ENCODE peak calls at places on chromosomes 12 and 14, in six cellular contexts. L is IMR-90, V is K562, S is HEK293T, Z is HepG2, F is GM12878. M is an unnamed sample.

GRCh38 chr14:79044894-79045624 is 874.9 kb downstream of the NRXN3 start:
- DNase-seq in L (peak), V (no peak), S (no peak), Z (no peak), F (no peak), M (peak)

GRCh38 chr12:80707830-80708534 is 548 bp downstream of the MYF6 start:
- DNase-seq in L (no peak), V (no peak), S (no peak), Z (no peak), F (no peak), M (no peak)

GRCh38 chr12:46508651-46509050 is 136.1 kb upstream of the SLC38A2 start:
- DNase-seq in L (no peak), V (no peak), S (no peak), Z (no peak), F (no peak), M (no peak)

GRCh38 chr14:94779713-94780112 is 9.8 kb upstream of the GSC start:
- DNase-seq in L (no peak), V (no peak), S (no peak), Z (no peak), F (no peak), M (no peak)

GRCh38 chr14:68308695-68309094 is 484.2 kb downstream of the ZFP36L1 start:
- DNase-seq in L (no peak), V (no peak), S (no peak), Z (no peak), F (no peak), M (no peak)

GRCh38 chr14:103094406-103095209 is at the start of gene EXOC3L4:
- DNase-seq in L (peak), V (no peak), S (no peak), Z (peak), F (no peak), M (no peak)

GRCh38 chr12:53758081-53758769 is 6.4 kb upstream of the CISTR start:
- DNase-seq in L (no peak), V (no peak), S (no peak), Z (no peak), F (no peak), M (no peak)

GRCh38 chr12:70648191-70648590 is 11.0 kb upstream of the PTPRB start:
- DNase-seq in L (peak), V (no peak), S (no peak), Z (no peak), F (no peak), M (no peak)

GRCh38 chr12:56288705-56289387 is 11.3 kb downstream of the CS start:
- DNase-seq in L (no peak), V (no peak), S (no peak), Z (no peak), F (no peak), M (no peak)

GRCh38 chr14:54703082-54703481 is 136.2 kb downstream of the SAMD4A start:
- DNase-seq in L (no peak), V (no peak), S (no peak), Z (no peak), F (no peak), M (no peak)

GRCh38 chr14:58677525-58677924 is 39.8 kb downstream of the DACT1 start:
- DNase-seq in L (no peak), V (no peak), S (no peak), Z (no peak), F (no peak), M (no peak)

GRCh38 chr14:93706360-93706955 is 81.8 kb downstream of the PRIMA1 start:
- DNase-seq in L (no peak), V (no peak), S (peak), Z (no peak), F (no peak), M (no peak)

GRCh38 chr14:64910847-64911495 is 3.3 kb upstream of the CHURC1 start:
- DNase-seq in L (peak), V (no peak), S (peak), Z (peak), F (no peak), M (peak)

GRCh38 chr12:1878695-1879094 is 39.8 kb downstream of the CACNA2D4 start:
- DNase-seq in L (no peak), V (no peak), S (peak), Z (no peak), F (no peak), M (no peak)

GRCh38 chr12:83461326-83461985 is 774.8 kb downstream of the TMTC2 start:
- DNase-seq in L (no peak), V (no peak), S (no peak), Z (no peak), F (no peak), M (no peak)

GRCh38 chr12:64782181-64782580 is 23.0 kb upstream of the GNS start:
- DNase-seq in L (no peak), V (no peak), S (no peak), Z (no peak), F (no peak), M (no peak)

GRCh38 chr12:122834921-122835692 is at the start of gene HIP1R:
- DNase-seq in L (no peak), V (peak), S (peak), Z (no peak), F (no peak), M (peak)

GRCh38 chr14:47227051-47227600 is 448.3 kb downstream of the MDGA2 start:
- DNase-seq in L (no peak), V (no peak), S (no peak), Z (no peak), F (no peak), M (no peak)

GRCh38 chr14:89675590-89675989 is 258.6 kb upstream of the FOXN3 start:
- DNase-seq in L (no peak), V (no peak), S (no peak), Z (no peak), F (no peak), M (no peak)

GRCh38 chr14:89680156-89680555 is 263.1 kb upstream of the FOXN3 start:
- DNase-seq in L (no peak), V (no peak), S (no peak), Z (no peak), F (no peak), M (no peak)

GRCh38 chr14:89678715-89679220 is 261.7 kb upstream of the FOXN3 start:
- DNase-seq in L (no peak), V (no peak), S (no peak), Z (no peak), F (no peak), M (no peak)

GRCh38 chr14:89684139-89684538 is 267.1 kb upstream of the FOXN3 start:
- DNase-seq in L (no peak), V (no peak), S (no peak), Z (no peak), F (no peak), M (no peak)

DNA sequence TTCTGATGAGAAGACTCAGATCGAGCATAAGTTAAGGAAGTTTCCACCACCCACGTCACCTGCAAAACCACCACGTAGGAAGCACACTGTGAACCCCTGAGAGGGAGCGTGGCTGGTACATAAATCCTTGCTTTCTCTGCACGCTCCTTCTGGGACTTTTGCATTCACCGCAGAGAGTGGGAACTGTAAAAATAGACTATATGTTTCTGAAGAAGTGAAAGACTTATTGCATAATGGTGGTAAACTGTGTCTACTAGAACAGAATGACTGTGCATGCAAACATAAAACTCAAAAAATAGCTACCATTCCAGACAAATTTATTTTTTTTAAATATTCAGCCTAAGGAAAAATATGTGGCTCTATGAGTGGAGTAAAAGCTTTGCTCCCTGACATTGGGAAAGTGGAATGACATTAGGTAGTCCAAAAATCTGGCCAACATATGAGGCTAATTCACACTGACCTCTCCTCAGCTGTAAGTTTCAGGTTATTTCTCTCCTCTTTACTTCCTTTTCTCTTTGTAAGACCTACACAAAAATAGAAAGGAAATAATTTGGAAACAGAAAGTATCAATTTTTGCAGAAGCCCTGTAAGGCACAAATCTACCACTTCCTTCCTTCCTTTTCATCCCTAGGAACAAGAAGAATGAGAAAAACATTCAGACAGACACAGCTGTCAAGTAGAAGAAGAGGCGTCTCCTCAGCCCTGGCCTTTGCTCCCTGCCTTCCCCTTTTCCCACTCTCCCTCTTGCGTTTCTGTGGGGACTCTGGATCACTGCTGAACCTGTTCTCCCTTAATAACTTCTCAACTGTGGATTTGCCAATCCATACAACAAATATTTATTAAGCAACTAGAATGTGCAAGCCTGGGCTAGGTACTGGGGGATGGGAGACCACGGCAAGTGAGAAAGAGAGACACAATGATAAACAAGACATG is 264.3 kb upstream of the FOXN3 start:
- DNase-seq in L (no peak), V (no peak), S (no peak), Z (no peak), F (peak), M (no peak)
- TF ChIP-seq BHLHE40 in L (no peak), V (no peak), S (no peak), Z (no peak), F (peak), M (no peak)

GRCh38 chr14:56117765-56118610 is at the start of gene PELI2:
- DNase-seq in L (peak), V (peak), S (peak), Z (peak), F (no peak), M (peak)

GRCh38 chr14:56118611-56119181 is 485 bp downstream of the PELI2 start:
- DNase-seq in L (no peak), V (peak), S (no peak), Z (no peak), F (no peak), M (no peak)

GRCh38 chr14:56120091-56120632 is 2.0 kb downstream of the PELI2 start:
- DNase-seq in L (peak), V (no peak), S (peak), Z (no peak), F (no peak), M (no peak)

GRCh38 chr14:56121786-56122185 is 3.6 kb downstream of the PELI2 start:
- DNase-seq in L (peak), V (no peak), S (no peak), Z (no peak), F (no peak), M (no peak)

DNA sequence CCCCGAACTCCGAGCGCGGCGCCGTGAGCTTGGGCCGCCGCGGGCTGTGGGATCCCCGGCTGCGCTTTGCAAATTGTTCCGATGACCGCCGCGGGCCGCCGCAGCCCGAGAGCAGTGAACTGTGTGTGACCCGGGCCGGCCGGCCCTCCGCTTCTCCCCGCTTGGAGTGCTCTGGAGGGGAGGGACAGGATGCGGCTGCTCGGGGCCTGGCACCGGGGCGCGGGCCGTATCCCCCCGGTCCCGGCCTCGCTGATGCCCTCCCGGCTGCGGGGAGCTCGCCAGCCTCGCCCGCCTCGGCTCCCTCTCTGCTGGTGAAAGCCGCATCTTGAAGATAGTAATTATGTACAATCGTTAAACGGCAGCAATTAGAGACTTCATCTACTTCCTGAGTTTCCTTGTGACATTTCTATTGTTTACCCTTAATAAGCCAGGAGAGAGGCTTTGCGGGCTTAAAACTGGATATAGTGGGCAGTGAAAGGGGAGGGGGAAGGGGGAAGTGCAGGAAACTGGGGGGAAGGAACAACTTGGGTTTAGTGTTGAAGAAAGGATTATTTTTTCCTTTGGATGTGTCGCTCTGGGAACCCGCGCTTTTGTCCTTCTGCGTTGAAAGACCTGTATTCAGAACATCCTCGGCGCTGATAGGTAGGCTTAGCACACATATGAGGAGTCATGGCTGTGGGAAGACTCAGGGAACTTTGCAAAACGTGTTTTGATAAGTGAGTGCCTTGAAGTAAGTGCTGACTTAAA is 1.2 kb downstream of the PELI2 start:
- DNase-seq in L (peak), V (no peak), S (peak), Z (no peak), F (no peak), M (peak)
- TF ChIP-seq BHLHE40 in L (no peak), V (no peak), S (no peak), Z (no peak), F (no peak), M (no peak)

GRCh38 chr12:12668005-12668404 is 28.0 kb downstream of the GPR19 start:
- DNase-seq in L (no peak), V (no peak), S (no peak), Z (no peak), F (no peak), M (no peak)

GRCh38 chr12:12671850-12672660 is 23.9 kb downstream of the GPR19 start:
- DNase-seq in L (peak), V (no peak), S (no peak), Z (no peak), F (no peak), M (no peak)

GRCh38 chr12:12676605-12677004 is 19.4 kb downstream of the GPR19 start:
- DNase-seq in L (no peak), V (no peak), S (no peak), Z (no peak), F (no peak), M (no peak)

GRCh38 chr12:12673296-12673695 is 22.7 kb downstream of the GPR19 start:
- DNase-seq in L (peak), V (no peak), S (no peak), Z (no peak), F (peak), M (no peak)
- TF ChIP-seq BHLHE40 in L (no peak), V (no peak), S (no peak), Z (no peak), F (no peak), M (no peak)

DNA sequence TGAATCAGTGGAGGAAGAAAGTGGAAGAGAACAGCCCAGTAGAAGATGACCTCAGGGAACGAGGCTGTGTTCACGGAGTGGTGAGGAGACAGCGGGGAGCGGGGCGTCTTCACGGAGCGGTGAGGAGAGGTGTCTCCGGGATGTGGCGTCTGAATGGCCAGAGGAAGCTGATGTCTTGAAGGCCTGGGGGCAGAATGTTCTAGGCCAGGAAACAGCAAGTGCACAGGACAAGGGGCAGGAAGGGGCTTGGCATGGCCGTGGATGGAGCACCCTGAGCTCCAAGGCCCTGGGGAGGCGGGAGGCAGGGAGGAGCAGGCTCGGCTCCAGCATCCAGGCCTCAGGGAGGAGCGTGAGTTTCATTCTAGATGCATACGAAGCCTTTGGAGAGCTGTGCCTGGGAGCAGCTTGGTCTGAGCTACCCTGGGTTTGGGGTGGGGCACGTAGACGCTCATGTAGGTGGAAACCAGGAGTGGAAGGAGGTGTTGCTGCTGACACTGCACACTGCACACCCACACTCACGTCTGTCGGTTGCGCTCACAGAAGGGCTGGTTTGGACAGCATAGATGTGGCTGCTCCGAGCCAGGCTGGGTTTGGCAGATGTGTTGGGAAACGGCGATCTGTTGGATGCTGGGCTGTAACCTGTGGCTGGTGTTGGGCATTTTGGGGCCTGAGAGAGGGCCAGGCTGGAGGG is 131.6 kb downstream of the ADGRD1 start:
- DNase-seq in L (no peak), V (no peak), S (no peak), Z (no peak), F (no peak), M (no peak)
- TF ChIP-seq BHLHE40 in L (no peak), V (no peak), S (no peak), Z (no peak), F (no peak), M (no peak)

GRCh38 chr14:99589031-99589441 is 15.0 kb downstream of the CCDC85C start:
- DNase-seq in L (no peak), V (no peak), S (no peak), Z (no peak), F (no peak), M (no peak)

GRCh38 chr14:99592394-99592793 is 11.6 kb downstream of the CCDC85C start:
- DNase-seq in L (no peak), V (no peak), S (no peak), Z (no peak), F (no peak), M (no peak)

GRCh38 chr14:99589651-99590530 is 14.1 kb downstream of the CCDC85C start:
- DNase-seq in L (no peak), V (no peak), S (no peak), Z (no peak), F (no peak), M (no peak)

GRCh38 chr14:99592933-99593753 is 10.9 kb downstream of the CCDC85C start:
- DNase-seq in L (no peak), V (no peak), S (no peak), Z (no peak), F (no peak), M (no peak)

GRCh38 chr14:99590746-99591555 is 13.1 kb downstream of the CCDC85C start:
- DNase-seq in L (peak), V (no peak), S (no peak), Z (no peak), F (no peak), M (no peak)
- TF ChIP-seq BHLHE40 in L (peak), V (no peak), S (no peak), Z (no peak), F (no peak), M (no peak)

M was measured in A549.